ENCODE peak calls at places on chromosomes 4 and X, in six cellular contexts. C is lower lobe of right lung, U is WERI-Rb-1, S is GM23248, H is right atrium auricular region, R is AG04450. Z is an unnamed sample.

GRCh38 chr4:41326776-41327175 is 70.0 kb downstream of the UCHL1 start:
- DNase-seq in C (no peak), R (no peak), U (no peak), H (no peak), S (no peak), Z (no peak)

GRCh38 chr4:13523591-13524503 is 20.5 kb downstream of the NKX3-2 start:
- DNase-seq in R (no peak), C (no peak), H (no peak), U (peak; percentile 5), S (no peak), Z (no peak)

GRCh38 chr4:124931050-124931449 is 218.5 kb upstream of the ANKRD50 start:
- DNase-seq in C (no peak), H (no peak), S (no peak), U (no peak), R (peak; percentile 42), Z (no peak)

GRCh38 chr4:168883513-168883912 is 126.5 kb downstream of the CBR4 start:
- DNase-seq in H (no peak), R (peak; percentile 62), C (no peak), S (peak; percentile 48), U (no peak), Z (no peak)

GRCh38 chr4:186204103-186204559 is 12.8 kb downstream of the CYP4V2 start:
- DNase-seq in C (no peak), U (no peak), S (no peak), H (no peak), R (no peak), Z (no peak)

GRCh38 chrX:989959-990510 is 222.4 kb downstream of the CRLF2 start:
- DNase-seq in C (no peak), R (no peak), S (no peak), U (peak; percentile 10), H (peak; percentile 94), Z (no peak)

GRCh38 chr4:84582302-84582987 is 482 bp upstream of the CDS1 start:
- DNase-seq in S (peak; percentile 67), H (peak; percentile 71), R (no peak), U (peak; percentile 98), C (peak; percentile 96), Z (peak; percentile 49)

GRCh38 chr4:41024556-41025491 is 189.5 kb downstream of the APBB2 start:
- DNase-seq in S (no peak), U (peak; percentile 85), R (no peak), H (no peak), C (no peak), Z (no peak)

GRCh38 chrX:151789179-151789800 is 54.7 kb downstream of the CNGA2 start:
- DNase-seq in H (peak; percentile 66), R (peak; percentile 27), U (no peak), C (no peak), S (peak; percentile 88), Z (peak; percentile 90)

GRCh38 chr4:107913283-107913899 is 18.0 kb upstream of the CYP2U1 start:
- DNase-seq in R (peak; percentile 50), C (no peak), S (peak; percentile 81), H (no peak), U (peak; percentile 50), Z (no peak)

GRCh38 chr4:173057442-173057841 is 111.2 kb upstream of the GALNT7 start:
- DNase-seq in R (no peak), S (peak; percentile 20), H (no peak), C (no peak), U (no peak), Z (peak; percentile 17)

GRCh38 chr4:38603652-38604051 is 60.3 kb upstream of the KLF3 start:
- DNase-seq in R (no peak), S (no peak), H (peak; percentile 50), C (no peak), U (no peak), Z (no peak)

GRCh38 chr4:158670975-158671664 is 567 bp downstream of the C4orf46 start:
- DNase-seq in R (peak; percentile 55), U (peak; percentile 91), S (peak; percentile 88), C (peak; percentile 58), H (peak; percentile 71), Z (peak; percentile 98)

GRCh38 chrX:68894513-68895338 is 65.9 kb downstream of the EFNB1 start:
- DNase-seq in S (peak; percentile 61), H (peak; percentile 69), C (peak; percentile 67), U (no peak), R (no peak), Z (peak; percentile 43)

GRCh38 chrX:50635811-50636365 is 165.3 kb upstream of the DGKK start:
- DNase-seq in H (no peak), R (no peak), U (no peak), S (no peak), C (no peak), Z (no peak)

GRCh38 chr4:123495530-123495929 is 98.9 kb downstream of the SPRY1 start:
- DNase-seq in R (no peak), U (no peak), S (peak; percentile 12), H (no peak), C (no peak), Z (no peak)

GRCh38 chrX:107849747-107850478 is 24.2 kb downstream of the MID2 start:
- DNase-seq in U (no peak), R (no peak), H (no peak), C (no peak), S (peak; percentile 31), Z (no peak)

GRCh38 chr4:15034071-15034764 is 31.9 kb downstream of the CPEB2 start:
- DNase-seq in S (peak; percentile 70), H (no peak), R (no peak), C (no peak), U (no peak), Z (peak; percentile 22)

GRCh38 chr4:87819281-87819919 is 13.4 kb upstream of the MEPE start:
- DNase-seq in U (peak; percentile 21), S (peak; percentile 79), R (peak; percentile 52), H (no peak), C (no peak), Z (peak; percentile 1)

GRCh38 chr4:10179957-10180602 is 63.5 kb upstream of the WDR1 start:
- DNase-seq in H (no peak), R (no peak), C (no peak), S (peak; percentile 67), U (no peak), Z (no peak)

GRCh38 chr4:165201806-165202205 is 5.6 kb upstream of the KLHL2 start:
- DNase-seq in H (no peak), R (no peak), S (peak; percentile 66), C (no peak), U (no peak), Z (no peak)

GRCh38 chr4:165204462-165204830 is 2.9 kb upstream of the KLHL2 start:
- DNase-seq in R (peak; percentile 11), U (no peak), C (no peak), H (no peak), S (peak; percentile 73), Z (peak; percentile 33)

GRCh38 chr4:165207016-165207430 is 338 bp upstream of the KLHL2 start:
- DNase-seq in H (no peak), S (peak; percentile 47), U (peak; percentile 50), R (no peak), C (no peak), Z (no peak)

GRCh38 chr4:165207431-165208321 is at the start of gene KLHL2:
- DNase-seq in U (peak; percentile 86), R (peak; percentile 26), S (peak; percentile 84), C (peak; percentile 93), H (peak; percentile 70), Z (peak; percentile 82)

DNA sequence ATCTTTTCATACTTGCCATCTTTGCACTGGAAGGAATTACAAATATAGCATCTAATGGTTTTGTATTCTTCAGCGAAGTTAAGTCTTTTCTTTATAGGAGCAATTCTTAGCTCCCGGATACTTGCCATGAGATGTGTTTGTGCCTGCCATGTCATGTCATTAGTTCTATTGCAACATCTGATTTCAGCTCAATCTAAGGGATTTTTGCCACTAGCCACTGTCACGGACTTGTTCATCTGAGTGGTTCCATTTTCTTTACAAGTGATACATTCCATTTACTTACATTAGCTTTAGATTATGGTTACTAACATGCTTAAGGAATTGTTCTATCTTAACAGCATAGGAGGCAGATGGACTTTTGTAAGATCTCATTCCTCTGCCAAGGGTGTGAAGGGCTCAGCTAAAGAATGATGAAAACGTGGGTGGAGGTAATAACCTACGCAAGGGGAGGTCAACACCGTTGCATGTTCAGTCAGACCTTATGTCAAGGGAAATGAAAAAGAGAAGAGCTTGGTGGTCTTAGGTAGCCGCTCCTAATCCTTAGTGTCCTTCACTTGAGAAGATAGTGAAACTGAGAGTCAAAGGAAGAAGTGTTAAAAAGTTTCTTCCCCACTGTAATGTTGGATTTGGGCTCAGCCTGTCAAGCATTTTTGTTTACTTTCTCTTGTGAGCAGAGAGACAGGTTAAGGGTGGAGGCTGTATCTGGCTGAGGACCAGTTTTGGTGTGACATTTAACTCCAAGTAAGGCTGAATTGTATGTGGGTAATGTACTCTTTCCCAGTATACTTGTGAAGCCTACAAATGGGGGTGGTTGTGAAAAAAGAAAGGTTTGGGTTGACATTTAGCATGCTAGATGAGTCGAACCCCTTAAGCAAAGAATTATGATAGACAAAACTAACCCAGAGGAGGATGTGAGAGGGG is 3.6 kb upstream of the KLHL2 start:
- DNase-seq in R (no peak), U (no peak), H (no peak), S (no peak), C (no peak), Z (no peak)
- H3K4me3 ChIP-seq in R (no peak overlapping the region), U (no peak overlapping the region), H (no peak overlapping the region), S (no peak overlapping the region), C (no peak overlapping the region), Z (no peak overlapping the region)

GRCh38 chrX:149799095-149799721 is 17.5 kb downstream of the MAGEA9 start:
- DNase-seq in H (no peak), U (no peak), R (no peak), S (no peak), C (no peak), Z (no peak)

GRCh38 chrX:149804102-149804501 is 22.4 kb downstream of the MAGEA9 start:
- DNase-seq in S (no peak), U (no peak), C (no peak), R (no peak), H (no peak), Z (no peak)

GRCh38 chrX:149807747-149808458 is 26.2 kb downstream of the MAGEA9 start:
- DNase-seq in H (no peak), R (no peak), C (no peak), S (no peak), U (no peak), Z (no peak)

GRCh38 chrX:149803458-149804062 is 21.8 kb downstream of the MAGEA9 start:
- DNase-seq in C (no peak), S (no peak), U (no peak), R (no peak), H (no peak), Z (no peak)
- H3K9me3 ChIP-seq in C (no peaks in the 10 kb centered on the region), S (no peaks in the 10 kb centered on the region), U (no peaks in the 10 kb centered on the region), R (no peaks in the 10 kb centered on the region), H (no peaks in the 10 kb centered on the region), Z (no peaks in the 10 kb centered on the region)

GRCh38 chrX:111410451-111410850 is 1.5 kb downstream of the DCX start:
- DNase-seq in H (no peak), R (no peak), U (peak; percentile 64), S (no peak), C (no peak), Z (no peak)

GRCh38 chrX:111407948-111408347 is 4.0 kb downstream of the DCX start:
- DNase-seq in C (no peak), H (no peak), U (no peak), R (no peak), S (no peak), Z (no peak)

GRCh38 chrX:111409326-111409725 is 2.7 kb downstream of the DCX start:
- DNase-seq in H (no peak), C (no peak), U (no peak), S (no peak), R (no peak), Z (no peak)

GRCh38 chrX:111411591-111412371 is at the start of gene DCX:
- DNase-seq in R (no peak), U (no peak), H (no peak), S (no peak), C (no peak), Z (no peak)
- H3K4me3 ChIP-seq in R (no peak within 1 kb of the TSS), U (peak within 1 kb of the TSS; percentile 56), H (no peak within 1 kb of the TSS), S (no peak within 1 kb of the TSS), C (no peak within 1 kb of the TSS), Z (no peak within 1 kb of the TSS)

GRCh38 chrX:12936947-12937346 is 30.5 kb downstream of the TLR8 start:
- DNase-seq in S (no peak), R (no peak), H (no peak), U (no peak), C (no peak), Z (no peak)
- H3K9me3 ChIP-seq in S (no peaks in the 10 kb centered on the region), R (no peaks in the 10 kb centered on the region), H (no peaks in the 10 kb centered on the region), U (peaks cover 3% of the 10 kb centered on the region), C (no peaks in the 10 kb centered on the region), Z (peaks cover 2% of the 10 kb centered on the region)